ENCODE peak calls at places on chromosomes 6 and 20, in six cellular contexts. One of them, this sample, is unnamed.

GRCh38 chr6:13927203-13927602 is 2.5 kb downstream of the RNF182 start:
- DNase-seq in HTR-8/SVneo: no peak
- DNase-seq in activated T-cell treated with anti-CD3 and anti-CD28 coated beads, Interleukin-2, amount 50 U/mL, for 72 hours: no peak
- DNase-seq in left kidney: no peak
- DNase-seq in stimulated activated CD4-positive, alpha-beta T cell treated with anti-CD3 and anti-CD28 coated beads, Interleukin-15, amount 100 ng/mL, for 1 hour: no peak
- DNase-seq in EL: no peak
- DNase-seq in this sample: no peak

GRCh38 chr20:63083831-63084562 is 77.2 kb upstream of the BHLHE23 start:
- DNase-seq in HTR-8/SVneo: no peak
- DNase-seq in left kidney: no peak
- DNase-seq in stimulated activated CD4-positive, alpha-beta T cell treated with anti-CD3 and anti-CD28 coated beads, Interleukin-15, amount 100 ng/mL, for 1 hour: no peak
- DNase-seq in EL: no peak
- DNase-seq in activated T-cell treated with anti-CD3 and anti-CD28 coated beads, Interleukin-2, amount 50 U/mL, for 72 hours: no peak
- DNase-seq in this sample: no peak

GRCh38 chr6:112037783-112038216 is 16.1 kb upstream of the CCN6 start:
- DNase-seq in activated T-cell treated with anti-CD3 and anti-CD28 coated beads, Interleukin-2, amount 50 U/mL, for 72 hours: no peak
- DNase-seq in stimulated activated CD4-positive, alpha-beta T cell treated with anti-CD3 and anti-CD28 coated beads, Interleukin-15, amount 100 ng/mL, for 1 hour: no peak
- DNase-seq in HTR-8/SVneo: peak; percentile 71
- DNase-seq in left kidney: no peak
- DNase-seq in EL: peak; percentile 98
- DNase-seq in this sample: no peak

GRCh38 chr6:52016918-52017748 is 70.3 kb downstream of the PKHD1 start:
- DNase-seq in left kidney: peak; percentile 69
- DNase-seq in HTR-8/SVneo: no peak
- DNase-seq in EL: no peak
- DNase-seq in stimulated activated CD4-positive, alpha-beta T cell treated with anti-CD3 and anti-CD28 coated beads, Interleukin-15, amount 100 ng/mL, for 1 hour: no peak
- DNase-seq in activated T-cell treated with anti-CD3 and anti-CD28 coated beads, Interleukin-2, amount 50 U/mL, for 72 hours: no peak
- DNase-seq in this sample: no peak

GRCh38 chr6:10837009-10837691 is 1.2 kb downstream of the MAK start:
- DNase-seq in left kidney: peak; percentile 71
- DNase-seq in activated T-cell treated with anti-CD3 and anti-CD28 coated beads, Interleukin-2, amount 50 U/mL, for 72 hours: no peak
- DNase-seq in HTR-8/SVneo: peak; percentile 37
- DNase-seq in EL: peak; percentile 28
- DNase-seq in stimulated activated CD4-positive, alpha-beta T cell treated with anti-CD3 and anti-CD28 coated beads, Interleukin-15, amount 100 ng/mL, for 1 hour: no peak
- DNase-seq in this sample: no peak

GRCh38 chr6:16624631-16625299 is 136.5 kb downstream of the ATXN1 start:
- DNase-seq in activated T-cell treated with anti-CD3 and anti-CD28 coated beads, Interleukin-2, amount 50 U/mL, for 72 hours: no peak
- DNase-seq in EL: peak; percentile 47
- DNase-seq in left kidney: no peak
- DNase-seq in HTR-8/SVneo: no peak
- DNase-seq in stimulated activated CD4-positive, alpha-beta T cell treated with anti-CD3 and anti-CD28 coated beads, Interleukin-15, amount 100 ng/mL, for 1 hour: no peak
- DNase-seq in this sample: no peak

GRCh38 chr6:158843751-158844683 is 24.8 kb upstream of the EZR start:
- DNase-seq in stimulated activated CD4-positive, alpha-beta T cell treated with anti-CD3 and anti-CD28 coated beads, Interleukin-15, amount 100 ng/mL, for 1 hour: no peak
- DNase-seq in left kidney: no peak
- DNase-seq in activated T-cell treated with anti-CD3 and anti-CD28 coated beads, Interleukin-2, amount 50 U/mL, for 72 hours: no peak
- DNase-seq in EL: no peak
- DNase-seq in HTR-8/SVneo: no peak
- DNase-seq in this sample: no peak

GRCh38 chr6:34791842-34792604 is at the start of gene BLTP3A:
- DNase-seq in EL: peak; percentile 77
- DNase-seq in HTR-8/SVneo: peak; percentile 77
- DNase-seq in left kidney: peak; percentile 94
- DNase-seq in activated T-cell treated with anti-CD3 and anti-CD28 coated beads, Interleukin-2, amount 50 U/mL, for 72 hours: peak; percentile 86
- DNase-seq in stimulated activated CD4-positive, alpha-beta T cell treated with anti-CD3 and anti-CD28 coated beads, Interleukin-15, amount 100 ng/mL, for 1 hour: peak; percentile 71
- DNase-seq in this sample: peak; percentile 58

GRCh38 chr6:151036869-151037680 is 171.6 kb downstream of the MTHFD1L start:
- DNase-seq in HTR-8/SVneo: no peak
- DNase-seq in EL: no peak
- DNase-seq in activated T-cell treated with anti-CD3 and anti-CD28 coated beads, Interleukin-2, amount 50 U/mL, for 72 hours: peak; percentile 32
- DNase-seq in stimulated activated CD4-positive, alpha-beta T cell treated with anti-CD3 and anti-CD28 coated beads, Interleukin-15, amount 100 ng/mL, for 1 hour: no peak
- DNase-seq in left kidney: no peak
- DNase-seq in this sample: no peak

GRCh38 chr6:12371151-12371550 is 81.0 kb downstream of the EDN1 start:
- DNase-seq in HTR-8/SVneo: no peak
- DNase-seq in EL: no peak
- DNase-seq in activated T-cell treated with anti-CD3 and anti-CD28 coated beads, Interleukin-2, amount 50 U/mL, for 72 hours: no peak
- DNase-seq in stimulated activated CD4-positive, alpha-beta T cell treated with anti-CD3 and anti-CD28 coated beads, Interleukin-15, amount 100 ng/mL, for 1 hour: no peak
- DNase-seq in left kidney: no peak
- DNase-seq in this sample: no peak

GRCh38 chr6:47203266-47203967 is 106.3 kb downstream of the TNFRSF21 start:
- DNase-seq in HTR-8/SVneo: no peak
- DNase-seq in left kidney: no peak
- DNase-seq in stimulated activated CD4-positive, alpha-beta T cell treated with anti-CD3 and anti-CD28 coated beads, Interleukin-15, amount 100 ng/mL, for 1 hour: no peak
- DNase-seq in EL: no peak
- DNase-seq in activated T-cell treated with anti-CD3 and anti-CD28 coated beads, Interleukin-2, amount 50 U/mL, for 72 hours: peak; percentile 35
- DNase-seq in this sample: no peak

GRCh38 chr6:99736302-99736701 is 129.7 kb downstream of the PRDM13 start:
- DNase-seq in left kidney: no peak
- DNase-seq in HTR-8/SVneo: no peak
- DNase-seq in EL: no peak
- DNase-seq in stimulated activated CD4-positive, alpha-beta T cell treated with anti-CD3 and anti-CD28 coated beads, Interleukin-15, amount 100 ng/mL, for 1 hour: no peak
- DNase-seq in activated T-cell treated with anti-CD3 and anti-CD28 coated beads, Interleukin-2, amount 50 U/mL, for 72 hours: no peak
- DNase-seq in this sample: no peak

GRCh38 chr6:99810942-99811633 is 182.9 kb downstream of the MCHR2 start:
- DNase-seq in EL: no peak
- DNase-seq in left kidney: peak; percentile 31
- DNase-seq in activated T-cell treated with anti-CD3 and anti-CD28 coated beads, Interleukin-2, amount 50 U/mL, for 72 hours: no peak
- DNase-seq in stimulated activated CD4-positive, alpha-beta T cell treated with anti-CD3 and anti-CD28 coated beads, Interleukin-15, amount 100 ng/mL, for 1 hour: no peak
- DNase-seq in HTR-8/SVneo: no peak
- DNase-seq in this sample: no peak

GRCh38 chr20:51562334-51563140 is 20.0 kb upstream of the NFATC2 start:
- DNase-seq in left kidney: peak; percentile 95
- DNase-seq in activated T-cell treated with anti-CD3 and anti-CD28 coated beads, Interleukin-2, amount 50 U/mL, for 72 hours: peak; percentile 34
- DNase-seq in HTR-8/SVneo: peak; percentile 84
- DNase-seq in stimulated activated CD4-positive, alpha-beta T cell treated with anti-CD3 and anti-CD28 coated beads, Interleukin-15, amount 100 ng/mL, for 1 hour: no peak
- DNase-seq in EL: peak; percentile 95
- DNase-seq in this sample: no peak

GRCh38 chr6:49839162-49839561 is 27.2 kb downstream of the CRISP1 start:
- DNase-seq in HTR-8/SVneo: no peak
- DNase-seq in stimulated activated CD4-positive, alpha-beta T cell treated with anti-CD3 and anti-CD28 coated beads, Interleukin-15, amount 100 ng/mL, for 1 hour: no peak
- DNase-seq in activated T-cell treated with anti-CD3 and anti-CD28 coated beads, Interleukin-2, amount 50 U/mL, for 72 hours: no peak
- DNase-seq in EL: no peak
- DNase-seq in left kidney: no peak
- DNase-seq in this sample: no peak

GRCh38 chr20:14956026-14956425 is 618.6 kb upstream of the FLRT3 start:
- DNase-seq in stimulated activated CD4-positive, alpha-beta T cell treated with anti-CD3 and anti-CD28 coated beads, Interleukin-15, amount 100 ng/mL, for 1 hour: no peak
- DNase-seq in left kidney: no peak
- DNase-seq in EL: no peak
- DNase-seq in activated T-cell treated with anti-CD3 and anti-CD28 coated beads, Interleukin-2, amount 50 U/mL, for 72 hours: no peak
- DNase-seq in HTR-8/SVneo: no peak
- DNase-seq in this sample: no peak

GRCh38 chr6:71454083-71454482 is 165.5 kb downstream of the OGFRL1 start:
- DNase-seq in activated T-cell treated with anti-CD3 and anti-CD28 coated beads, Interleukin-2, amount 50 U/mL, for 72 hours: no peak
- DNase-seq in stimulated activated CD4-positive, alpha-beta T cell treated with anti-CD3 and anti-CD28 coated beads, Interleukin-15, amount 100 ng/mL, for 1 hour: no peak
- DNase-seq in HTR-8/SVneo: no peak
- DNase-seq in left kidney: no peak
- DNase-seq in EL: no peak
- DNase-seq in this sample: no peak

GRCh38 chr6:18154507-18155272 is at the start of gene TPMT:
- DNase-seq in HTR-8/SVneo: no peak
- DNase-seq in stimulated activated CD4-positive, alpha-beta T cell treated with anti-CD3 and anti-CD28 coated beads, Interleukin-15, amount 100 ng/mL, for 1 hour: no peak
- DNase-seq in left kidney: peak; percentile 78
- DNase-seq in activated T-cell treated with anti-CD3 and anti-CD28 coated beads, Interleukin-2, amount 50 U/mL, for 72 hours: peak; percentile 27
- DNase-seq in EL: no peak
- DNase-seq in this sample: no peak

GRCh38 chr6:38153076-38153475 is 333.5 kb downstream of the ZFAND3 start:
- DNase-seq in EL: no peak
- DNase-seq in activated T-cell treated with anti-CD3 and anti-CD28 coated beads, Interleukin-2, amount 50 U/mL, for 72 hours: no peak
- DNase-seq in left kidney: no peak
- DNase-seq in HTR-8/SVneo: no peak
- DNase-seq in stimulated activated CD4-positive, alpha-beta T cell treated with anti-CD3 and anti-CD28 coated beads, Interleukin-15, amount 100 ng/mL, for 1 hour: no peak
- DNase-seq in this sample: no peak

GRCh38 chr6:170378502-170378901 is 71.9 kb downstream of the FAM120B start:
- DNase-seq in left kidney: no peak
- DNase-seq in stimulated activated CD4-positive, alpha-beta T cell treated with anti-CD3 and anti-CD28 coated beads, Interleukin-15, amount 100 ng/mL, for 1 hour: no peak
- DNase-seq in activated T-cell treated with anti-CD3 and anti-CD28 coated beads, Interleukin-2, amount 50 U/mL, for 72 hours: peak; percentile 12
- DNase-seq in EL: no peak
- DNase-seq in HTR-8/SVneo: no peak
- DNase-seq in this sample: no peak

GRCh38 chr6:92770540-92770939 is 648.8 kb downstream of the EPHA7 start:
- DNase-seq in EL: no peak
- DNase-seq in HTR-8/SVneo: no peak
- DNase-seq in activated T-cell treated with anti-CD3 and anti-CD28 coated beads, Interleukin-2, amount 50 U/mL, for 72 hours: no peak
- DNase-seq in left kidney: no peak
- DNase-seq in stimulated activated CD4-positive, alpha-beta T cell treated with anti-CD3 and anti-CD28 coated beads, Interleukin-15, amount 100 ng/mL, for 1 hour: no peak
- DNase-seq in this sample: no peak

GRCh38 chr6:143965503-143966171 is 42.4 kb downstream of the PLAGL1 start:
- DNase-seq in EL: peak; percentile 53
- DNase-seq in HTR-8/SVneo: no peak
- DNase-seq in left kidney: no peak
- DNase-seq in stimulated activated CD4-positive, alpha-beta T cell treated with anti-CD3 and anti-CD28 coated beads, Interleukin-15, amount 100 ng/mL, for 1 hour: no peak
- DNase-seq in activated T-cell treated with anti-CD3 and anti-CD28 coated beads, Interleukin-2, amount 50 U/mL, for 72 hours: no peak
- DNase-seq in this sample: no peak

GRCh38 chr20:55514498-55514897 is 490.8 kb downstream of the CBLN4 start:
- DNase-seq in EL: no peak
- DNase-seq in stimulated activated CD4-positive, alpha-beta T cell treated with anti-CD3 and anti-CD28 coated beads, Interleukin-15, amount 100 ng/mL, for 1 hour: no peak
- DNase-seq in activated T-cell treated with anti-CD3 and anti-CD28 coated beads, Interleukin-2, amount 50 U/mL, for 72 hours: no peak
- DNase-seq in HTR-8/SVneo: no peak
- DNase-seq in left kidney: peak; percentile 39
- DNase-seq in this sample: no peak

GRCh38 chr20:38343107-38343797 is 3.0 kb upstream of the LBP start:
- DNase-seq in left kidney: peak; percentile 92
- DNase-seq in EL: peak; percentile 69
- DNase-seq in stimulated activated CD4-positive, alpha-beta T cell treated with anti-CD3 and anti-CD28 coated beads, Interleukin-15, amount 100 ng/mL, for 1 hour: no peak
- DNase-seq in HTR-8/SVneo: no peak
- DNase-seq in activated T-cell treated with anti-CD3 and anti-CD28 coated beads, Interleukin-2, amount 50 U/mL, for 72 hours: no peak
- DNase-seq in this sample: no peak

GRCh38 chr20:23832775-23833508 is 6.4 kb upstream of the CST2 start:
- DNase-seq in EL: no peak
- DNase-seq in HTR-8/SVneo: no peak
- DNase-seq in left kidney: no peak
- DNase-seq in activated T-cell treated with anti-CD3 and anti-CD28 coated beads, Interleukin-2, amount 50 U/mL, for 72 hours: no peak
- DNase-seq in stimulated activated CD4-positive, alpha-beta T cell treated with anti-CD3 and anti-CD28 coated beads, Interleukin-15, amount 100 ng/mL, for 1 hour: no peak
- DNase-seq in this sample: no peak

This sample was measured in central memory CD8-positive, alpha-beta T cell.